ENCODE peak calls at places on chromosomes 7 and 10, in four cellular contexts. N is left lung, E is lung, B is SK-N-SH. O is an unnamed sample.

GRCh38 chr10:5434017-5434753 is 21.8 kb downstream of the NET1 start:
- DNase-seq in N (no peak), E (no peak), B (peak; percentile 47), O (peak; percentile 37)

GRCh38 chr10:5413012-5413938 is 918 bp downstream of the NET1 start:
- DNase-seq in N (no peak), E (no peak), B (no peak), O (peak; percentile 46)

GRCh38 chr7:132537451-132537850 is 38.8 kb downstream of the PLXNA4 start:
- DNase-seq in N (no peak), E (no peak), B (no peak), O (no peak)

GRCh38 chr7:110557-111232 is 81.7 kb upstream of the FAM20C start:
- DNase-seq in N (peak; percentile 67), E (no peak), B (no peak), O (no peak)

GRCh38 chr7:20083781-20084180 is 133.4 kb downstream of the MACC1 start:
- DNase-seq in N (no peak), E (no peak), B (no peak), O (peak; percentile 78)

GRCh38 chr10:71306951-71307350 is 12.1 kb upstream of the SLC29A3 start:
- DNase-seq in N (no peak), E (no peak), B (no peak), O (no peak)

GRCh38 chr7:80412842-80413241 is 99.0 kb downstream of the GNAT3 start:
- DNase-seq in N (no peak), E (no peak), B (no peak), O (peak; percentile 75)

GRCh38 chr7:70093496-70093895 is 495.2 kb downstream of the AUTS2 start:
- DNase-seq in N (no peak), E (no peak), B (no peak), O (peak; percentile 37)

GRCh38 chr7:137975223-137975622 is 26.7 kb downstream of the CREB3L2 start:
- DNase-seq in N (no peak), E (no peak), B (no peak), O (no peak)

GRCh38 chr7:144885453-144885852 is 49.6 kb upstream of the TPK1 start:
- DNase-seq in N (no peak), E (no peak), B (no peak), O (no peak)

GRCh38 chr7:116805100-116805544 is 57.3 kb upstream of the CAPZA2 start:
- DNase-seq in N (no peak), E (no peak), B (peak; percentile 23), O (no peak)

GRCh38 chr7:138935438-138936079 is 45.6 kb downstream of the KIAA1549 start:
- DNase-seq in N (no peak), E (no peak), B (peak; percentile 89), O (peak; percentile 76)

GRCh38 chr7:128304212-128304611 is 39.5 kb downstream of the RBM28 start:
- DNase-seq in N (no peak), E (no peak), B (no peak), O (peak; percentile 13)

GRCh38 chr10:74677951-74678350 is 148.4 kb upstream of the KAT6B start:
- DNase-seq in N (no peak), E (no peak), B (no peak), O (no peak)
- H3K4me1 ChIP-seq in N (no peaks in the 10 kb centered on the region), E (no peaks in the 10 kb centered on the region), B (no peaks in the 10 kb centered on the region), O (no peaks in the 10 kb centered on the region)

DNA sequence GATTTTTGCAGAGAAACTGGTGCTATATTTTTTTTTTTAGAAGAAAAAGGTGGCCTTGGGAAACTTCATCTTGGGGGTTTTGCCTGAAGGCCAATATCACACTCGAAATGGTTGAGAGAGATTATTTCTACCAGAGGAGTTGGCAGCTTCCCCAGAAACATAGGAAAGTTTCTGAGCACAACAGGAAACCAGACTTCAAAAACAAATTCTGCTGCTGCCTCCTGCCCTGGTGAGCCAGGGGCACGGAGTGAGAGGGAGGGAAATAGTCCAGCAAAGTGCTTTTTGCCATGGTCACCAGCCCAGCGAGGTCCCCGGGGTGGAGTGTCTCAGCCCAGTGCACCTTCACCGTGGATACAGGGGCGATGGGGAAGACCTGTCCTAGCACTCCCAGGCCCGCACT is 61.1 kb downstream of the FOXI2 start:
- DNase-seq in N (no peak), E (no peak), B (no peak), O (no peak)
- H3K4me1 ChIP-seq in N (no peaks in the 10 kb centered on the region), E (peaks cover 5% of the 10 kb centered on the region), B (no peaks in the 10 kb centered on the region), O (no peaks in the 10 kb centered on the region)

DNA sequence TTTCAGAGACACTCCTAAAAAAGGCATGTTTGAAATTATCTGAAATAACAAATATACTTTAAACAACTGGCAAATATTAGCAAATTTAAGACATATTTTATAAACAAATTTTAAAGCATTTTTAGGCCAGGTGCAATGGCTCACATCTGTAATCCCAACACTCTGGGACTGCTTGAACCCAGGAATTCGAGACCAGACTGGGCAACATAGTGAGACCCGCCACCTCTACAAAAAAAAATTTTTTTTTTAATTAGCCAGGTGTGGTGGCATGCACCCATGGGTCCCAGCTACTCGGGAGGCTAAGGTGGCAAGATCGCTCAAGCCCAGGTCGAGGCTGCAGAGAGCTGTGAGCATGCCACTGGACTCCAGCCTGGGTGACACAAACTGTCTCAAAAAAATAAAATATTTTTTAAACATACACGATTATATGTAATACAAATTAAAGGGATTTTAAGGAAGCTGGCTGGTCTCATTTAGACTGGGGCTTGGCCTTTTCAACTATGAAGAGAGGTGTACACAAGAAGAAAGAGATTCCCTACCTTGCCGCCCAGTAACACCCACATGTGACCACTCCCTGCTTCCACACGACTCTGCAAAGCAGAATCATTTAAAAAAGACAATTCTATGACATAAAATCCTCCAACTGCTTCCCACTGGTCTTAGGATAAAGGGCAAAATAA is 7.5 kb downstream of the LARP4B start:
- DNase-seq in N (no peak), E (no peak), B (no peak), O (no peak)
- H3K4me1 ChIP-seq in N (peaks cover 83% of the 10 kb centered on the region), E (peaks cover 15% of the 10 kb centered on the region), B (peaks cover 2% of the 10 kb centered on the region), O (no peaks in the 10 kb centered on the region)

GRCh38 chr10:77289027-77289501 is 348.5 kb downstream of the KCNMA1 start:
- DNase-seq in N (no peak), E (no peak), B (no peak), O (no peak)
- H3K4me1 ChIP-seq in N (no peaks in the 10 kb centered on the region), E (no peaks in the 10 kb centered on the region), B (peaks cover 29% of the 10 kb centered on the region), O (peaks cover 41% of the 10 kb centered on the region)

GRCh38 chr10:45418859-45419672 is 45.0 kb downstream of the ALOX5 start:
- DNase-seq in N (peak; percentile 91), E (peak; percentile 71), B (peak; percentile 91), O (no peak)
- H3K4me1 ChIP-seq in N (peaks cover 74% of the 10 kb centered on the region), E (peaks cover 5% of the 10 kb centered on the region), B (peaks cover 12% of the 10 kb centered on the region), O (no peaks in the 10 kb centered on the region)

GRCh38 chr7:26683277-26683676 is 181.1 kb downstream of the SKAP2 start:
- DNase-seq in N (no peak), E (no peak), B (no peak), O (no peak)
- H3K4me1 ChIP-seq in N (peaks cover 35% of the 10 kb centered on the region), E (peaks cover 2% of the 10 kb centered on the region), B (peaks cover 3% of the 10 kb centered on the region), O (peaks cover 4% of the 10 kb centered on the region)

DNA sequence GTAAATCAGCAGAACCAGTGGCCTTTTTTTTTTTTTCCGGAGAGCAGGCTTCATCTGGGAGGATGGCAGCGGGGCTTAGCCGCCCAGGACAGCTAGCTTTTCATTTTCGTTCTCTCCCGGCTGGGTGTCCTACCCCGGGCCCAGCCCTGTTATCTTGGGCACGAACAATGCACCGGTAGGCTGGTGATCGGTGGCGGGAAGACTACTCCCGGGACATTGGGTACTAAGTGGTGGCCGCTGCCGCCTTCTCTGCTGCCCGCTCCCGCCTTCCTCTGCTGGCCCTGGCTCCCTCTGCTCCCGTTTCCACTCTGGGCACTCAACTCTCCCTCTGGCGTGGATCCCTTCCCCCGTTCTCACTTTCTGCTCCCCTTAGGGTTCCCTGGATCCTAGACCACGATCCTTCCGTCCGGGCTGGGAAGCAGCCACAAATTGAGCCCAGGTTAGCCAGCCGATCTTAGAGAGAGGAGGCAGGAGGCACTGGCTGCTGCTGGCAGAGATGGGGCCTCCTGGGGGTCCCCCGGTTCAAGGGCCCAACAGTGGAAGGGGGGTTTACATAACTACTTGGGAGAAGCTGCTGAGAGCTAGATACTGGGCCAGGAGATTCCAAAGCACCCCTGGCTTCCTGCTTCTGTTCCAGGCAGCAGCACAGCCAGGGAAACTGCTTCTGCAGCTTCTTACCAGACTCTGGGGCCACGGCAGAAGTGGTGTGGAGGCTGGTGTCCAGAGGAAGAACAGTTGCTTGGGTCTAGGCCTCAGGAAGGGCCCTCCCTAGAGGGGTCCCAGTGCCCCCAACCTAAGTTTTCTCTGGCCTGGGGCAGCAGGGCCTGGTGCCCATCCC is 1.8 kb downstream of the TLX1 start:
- DNase-seq in N (no peak), E (no peak), B (peak; percentile 44), O (no peak)
- H3K4me1 ChIP-seq in N (peaks cover 35% of the 10 kb centered on the region), E (peaks cover 10% of the 10 kb centered on the region), B (peaks cover 2% of the 10 kb centered on the region), O (no peaks in the 10 kb centered on the region)

DNA sequence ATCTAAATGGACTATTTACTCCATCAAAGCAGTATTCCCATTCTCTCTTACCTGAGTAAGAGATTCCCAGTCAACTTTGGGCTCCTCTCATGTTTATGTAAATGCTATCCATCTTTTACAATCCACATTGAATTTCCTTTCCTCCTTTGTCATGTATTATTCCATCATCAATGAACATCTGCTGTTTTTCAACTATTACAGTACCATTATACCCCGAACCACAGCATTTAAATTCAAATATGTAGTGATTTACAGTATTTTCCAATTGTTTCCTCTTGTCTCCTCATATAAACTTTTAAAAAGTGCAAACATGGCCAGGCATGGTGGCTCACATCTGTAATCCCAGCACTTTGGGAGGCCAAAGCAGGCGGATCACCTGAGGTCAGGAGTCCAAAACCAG is 20.3 kb downstream of the PCLO start:
- DNase-seq in N (no peak), E (no peak), B (no peak), O (no peak)
- H3K4me1 ChIP-seq in N (no peaks in the 10 kb centered on the region), E (no peaks in the 10 kb centered on the region), B (peaks cover 12% of the 10 kb centered on the region), O (no peaks in the 10 kb centered on the region)

DNA sequence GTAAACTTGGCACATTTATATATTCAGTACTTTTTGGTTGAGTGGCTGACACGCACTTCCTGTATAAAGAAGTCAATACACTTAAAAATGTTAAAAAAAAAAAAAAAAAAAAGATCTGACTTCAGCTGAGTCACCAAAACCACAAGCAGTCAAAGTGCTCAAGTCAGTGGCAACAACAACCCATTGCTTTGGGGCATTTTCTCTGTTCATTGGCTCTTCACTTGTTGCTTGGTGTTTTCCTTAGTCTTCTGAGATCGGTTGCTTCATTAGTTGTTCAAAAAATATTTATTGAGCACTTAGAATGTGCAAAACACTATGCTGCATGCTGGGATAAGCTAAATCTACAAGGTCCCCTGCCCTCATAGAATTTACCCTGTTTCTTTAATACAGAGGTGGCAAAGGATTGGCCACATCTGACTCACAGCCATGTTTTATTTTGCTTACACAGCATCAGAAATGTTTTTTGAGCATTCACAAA is 63.7 kb downstream of the ZNRF2 start:
- DNase-seq in N (no peak), E (no peak), B (no peak), O (peak; percentile 81)
- H3K4me1 ChIP-seq in N (peaks cover 85% of the 10 kb centered on the region), E (no peaks in the 10 kb centered on the region), B (peaks cover 9% of the 10 kb centered on the region), O (peaks cover 23% of the 10 kb centered on the region)